ENCODE peak calls at places on chromosomes 2 and 18, in six cellular contexts. X, L, W, J, V and Q are unnamed samples.

GRCh38 chr18:32257073-32257780 is 67.4 kb downstream of the MEP1B start:
- DNase-seq in X (no peak), L (no peak), W (no peak), J (no peak), V (no peak), Q (no peak)

GRCh38 chr2:28447943-28448737 is 47.7 kb upstream of the PLB1 start:
- DNase-seq in X (no peak), L (peak; percentile 88), W (no peak), J (no peak), V (no peak), Q (no peak)

GRCh38 chr2:12605936-12606335 is 110.8 kb upstream of the TRIB2 start:
- DNase-seq in X (no peak), L (no peak), W (no peak), J (no peak), V (no peak), Q (no peak)

GRCh38 chr18:13603304-13604019 is 122.9 kb downstream of the FAM210A start:
- DNase-seq in X (no peak), L (no peak), W (no peak), J (no peak), V (no peak), Q (no peak)

GRCh38 chr2:85131116-85131515 is 2.1 kb upstream of the TCF7L1 start:
- DNase-seq in X (no peak), L (peak; percentile 47), W (peak; percentile 15), J (no peak), V (no peak), Q (no peak)

GRCh38 chr2:227154976-227155375 is 9.0 kb downstream of the COL4A4 start:
- DNase-seq in X (no peak), L (no peak), W (peak; percentile 62), J (peak; percentile 55), V (no peak), Q (no peak)

GRCh38 chr2:238207006-238207405 is 3.5 kb upstream of the ILKAP start:
- DNase-seq in X (no peak), L (peak; percentile 52), W (no peak), J (no peak), V (no peak), Q (no peak)

GRCh38 chr2:142130111-142131015 is 453 bp downstream of the LRP1B start:
- DNase-seq in X (peak; percentile 63), L (peak; percentile 61), W (peak; percentile 7), J (peak; percentile 88), V (no peak), Q (peak; percentile 15)

GRCh38 chr2:203691149-203691548 is 15.3 kb upstream of the CD28 start:
- DNase-seq in X (no peak), L (no peak), W (no peak), J (no peak), V (no peak), Q (no peak)

GRCh38 chr2:239991689-239992314 is 33.3 kb downstream of the NDUFA10 start:
- DNase-seq in X (peak; percentile 23), L (peak; percentile 74), W (no peak), J (no peak), V (no peak), Q (peak; percentile 34)

GRCh38 chr2:95353613-95354468 is 48.7 kb upstream of the FAHD2A start:
- DNase-seq in X (no peak), L (no peak), W (no peak), J (no peak), V (no peak), Q (no peak)

GRCh38 chr18:8800041-8800441 is 94.7 kb downstream of the MTCL1 start:
- DNase-seq in X (no peak), L (peak; percentile 86), W (no peak), J (no peak), V (no peak), Q (no peak)

GRCh38 chr2:60555066-60555793 is 1.8 kb upstream of the BCL11A start:
- DNase-seq in X (no peak), L (peak; percentile 65), W (peak; percentile 33), J (peak; percentile 57), V (no peak), Q (no peak)

GRCh38 chr2:127759931-127760330 is 51.0 kb downstream of the WDR33 start:
- DNase-seq in X (no peak), L (no peak), W (no peak), J (no peak), V (no peak), Q (no peak)

GRCh38 chr2:203404996-203405395 is 76.8 kb downstream of the ABI2 start:
- DNase-seq in X (no peak), L (peak; percentile 58), W (no peak), J (no peak), V (no peak), Q (no peak)

GRCh38 chr2:60569680-60570111 is 16.2 kb upstream of the BCL11A start:
- DNase-seq in X (no peak), L (no peak), W (no peak), J (no peak), V (no peak), Q (no peak)

GRCh38 chr2:121128741-121129659 is 156.0 kb downstream of the TFCP2L1 start:
- DNase-seq in X (no peak), L (peak; percentile 18), W (peak; percentile 25), J (peak; percentile 74), V (no peak), Q (peak; percentile 74)

GRCh38 chr2:53021285-53021684 is 746.3 kb upstream of the CHAC2 start:
- DNase-seq in X (no peak), L (peak; percentile 57), W (no peak), J (no peak), V (no peak), Q (no peak)

GRCh38 chr18:30683836-30684235 is 358.7 kb downstream of the DSC3 start:
- DNase-seq in X (no peak), L (no peak), W (no peak), J (no peak), V (no peak), Q (no peak)

GRCh38 chr2:230614913-230615332 is 97.7 kb upstream of the CAB39 start:
- DNase-seq in X (no peak), L (no peak), W (no peak), J (peak; percentile 79), V (no peak), Q (no peak)
- H3K4me3 ChIP-seq in X (no peak overlapping the region), L (no peak overlapping the region), W (no peak overlapping the region), J (no peak overlapping the region), V (no peak overlapping the region), Q (no peak overlapping the region)

GRCh38 chr18:49517483-49517882 is 30.4 kb upstream of the C18orf32 start:
- DNase-seq in X (no peak), L (no peak), W (no peak), J (no peak), V (no peak), Q (no peak)
- TF ChIP-seq CTCF in X (no peak), L (no peak), W (no peak), J (no peak), V (no peak), Q (no peak)

GRCh38 chr2:217976301-217976700 is 26.5 kb downstream of the TNS1 start:
- DNase-seq in X (no peak), L (no peak), W (no peak), J (no peak), V (no peak), Q (no peak)

GRCh38 chr2:217978536-217979150 is 24.2 kb downstream of the TNS1 start:
- DNase-seq in X (no peak), L (no peak), W (no peak), J (peak; percentile 56), V (no peak), Q (no peak)

GRCh38 chr2:217979151-217979811 is 23.5 kb downstream of the TNS1 start:
- DNase-seq in X (no peak), L (no peak), W (no peak), J (no peak), V (no peak), Q (no peak)

GRCh38 chr2:217980036-217980435 is 22.8 kb downstream of the TNS1 start:
- DNase-seq in X (no peak), L (no peak), W (no peak), J (peak; percentile 38), V (no peak), Q (no peak)

DNA sequence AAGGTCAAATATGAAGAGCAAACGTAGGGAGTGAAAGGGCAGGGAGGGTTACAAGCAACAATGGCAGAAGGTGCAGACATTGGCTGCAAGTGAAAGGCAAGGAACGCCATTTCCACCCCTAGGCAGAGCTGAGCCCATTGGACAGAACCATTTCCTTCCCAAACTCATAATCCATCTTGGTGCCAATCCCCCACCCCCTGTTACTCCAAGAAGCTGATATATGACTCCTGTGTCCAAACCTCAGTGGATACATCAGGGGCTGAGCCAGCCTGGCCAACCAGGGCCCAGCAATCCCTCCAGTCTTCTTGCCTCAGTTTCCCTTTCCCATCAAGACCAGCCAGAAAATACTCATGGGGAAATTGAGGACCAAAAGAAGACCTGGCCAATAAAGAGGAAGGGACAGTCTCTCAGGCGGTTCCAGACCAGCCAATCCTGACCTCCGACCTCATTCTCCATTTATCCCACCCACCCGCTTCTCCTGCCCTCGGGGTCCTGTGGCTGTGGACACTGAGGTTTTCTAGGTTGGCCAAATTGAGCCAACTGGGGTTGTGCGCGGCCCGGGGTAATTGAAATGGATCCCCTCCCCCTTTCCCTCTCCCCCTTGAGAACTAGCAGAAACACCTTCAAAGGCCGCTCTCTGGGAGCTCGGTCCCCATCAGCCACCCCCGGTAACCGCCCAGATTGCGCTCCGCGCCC is 24.8 kb downstream of the TNS1 start:
- DNase-seq in X (no peak), L (no peak), W (no peak), J (no peak), V (no peak), Q (no peak)
- H3K4me3 ChIP-seq in X (peak overlapping the region; percentile 53), L (peak overlapping the region; percentile 53), W (peak overlapping the region; percentile 36), J (no peak overlapping the region), V (peak overlapping the region; percentile 81), Q (no peak overlapping the region)

DNA sequence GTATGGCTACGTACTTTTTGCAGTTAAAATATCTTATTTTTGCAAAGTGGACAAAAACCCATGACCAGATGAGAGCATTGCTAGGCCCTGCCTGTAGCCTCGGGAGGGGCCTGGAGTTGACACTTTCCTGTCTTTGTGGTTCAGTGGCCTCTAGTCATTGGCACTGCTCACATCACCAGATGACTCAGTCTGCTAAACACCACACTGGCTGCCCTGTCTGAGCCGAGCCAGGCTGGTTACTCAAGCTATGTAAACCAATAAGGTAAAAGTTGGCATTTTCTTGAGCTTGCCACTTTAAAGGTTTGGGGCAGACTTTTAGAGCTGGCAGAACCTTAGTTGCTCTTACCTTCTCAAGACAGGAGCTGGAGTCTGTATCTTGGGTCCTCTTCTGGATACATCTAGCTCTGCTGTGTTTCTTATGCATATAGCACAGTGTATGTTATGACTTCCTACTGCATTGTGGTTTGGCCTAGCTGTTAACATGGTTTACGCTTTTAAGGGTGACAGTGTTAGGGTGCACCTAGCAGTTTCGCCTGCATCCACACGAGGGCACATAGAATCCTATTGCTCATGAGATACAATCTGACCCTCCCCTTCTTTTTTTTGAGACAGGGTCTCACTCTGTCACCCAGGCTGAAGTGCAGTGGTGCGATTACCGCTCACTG is 76.4 kb downstream of the AP1S3 start:
- DNase-seq in X (no peak), L (peak; percentile 74), W (no peak), J (peak; percentile 92), V (peak; percentile 7), Q (no peak)
- TF ChIP-seq CTCF in X (no peak), L (peak; percentile 25), W (no peak), J (no peak), V (no peak), Q (no peak)

DNA sequence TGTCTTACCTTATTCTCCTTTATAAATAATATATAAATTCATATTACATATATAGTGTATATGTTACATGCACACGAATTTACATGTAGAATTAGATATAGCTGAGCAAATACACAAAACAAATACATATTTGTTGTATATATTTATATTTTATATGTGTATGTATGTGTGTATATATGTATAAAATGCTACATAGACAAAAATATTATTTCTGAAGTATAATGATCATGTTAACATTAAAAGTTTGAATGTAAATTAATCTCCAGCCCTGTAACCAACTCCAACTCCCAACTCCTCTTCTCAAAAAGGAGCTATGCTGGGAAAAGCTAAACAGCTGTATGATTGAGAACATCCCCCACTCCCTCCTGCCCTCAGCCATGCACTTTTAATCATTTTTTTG is 42.7 kb upstream of the RND3 start:
- DNase-seq in X (no peak), L (no peak), W (no peak), J (no peak), V (no peak), Q (no peak)
- H3K4me3 ChIP-seq in X (no peak overlapping the region), L (no peak overlapping the region), W (no peak overlapping the region), J (no peak overlapping the region), V (no peak overlapping the region), Q (no peak overlapping the region)